ENCODE peak calls at places on chromosomes 1 and 21, in seven cellular contexts. One of them, this sample, is unnamed.
A peak's percentile ranks its signal among the peaks of the same experiment; 100 is the strongest.

GRCh38 chr1:215567491-215568286 is 585 bp downstream of the KCTD3 start:
- DNase-seq in brain microvascular endothelial cell: peak; percentile 31
- DNase-seq in GM12878: no peak
- DNase-seq in choroid plexus epithelial cell: peak; percentile 50
- DNase-seq in neural crest cell: peak; percentile 41
- DNase-seq in AG10803: peak; percentile 54
- DNase-seq in A549: peak; percentile 77
- DNase-seq in this sample: peak; percentile 56

GRCh38 chr1:206933333-206933945 is 11.7 kb upstream of the FCMR start:
- DNase-seq in brain microvascular endothelial cell: no peak
- DNase-seq in GM12878: no peak
- DNase-seq in choroid plexus epithelial cell: peak; percentile 19
- DNase-seq in neural crest cell: no peak
- DNase-seq in AG10803: no peak
- DNase-seq in A549: peak; percentile 45
- DNase-seq in this sample: no peak

GRCh38 chr1:11707621-11708276 is 16.2 kb downstream of the DRAXIN start:
- DNase-seq in brain microvascular endothelial cell: no peak
- DNase-seq in GM12878: no peak
- DNase-seq in choroid plexus epithelial cell: no peak
- DNase-seq in neural crest cell: no peak
- DNase-seq in AG10803: no peak
- DNase-seq in A549: no peak
- DNase-seq in this sample: no peak

GRCh38 chr21:40043423-40043822 is 176.2 kb downstream of the PCP4 start:
- DNase-seq in brain microvascular endothelial cell: no peak
- DNase-seq in GM12878: no peak
- DNase-seq in choroid plexus epithelial cell: no peak
- DNase-seq in neural crest cell: no peak
- DNase-seq in AG10803: no peak
- DNase-seq in A549: no peak
- DNase-seq in this sample: no peak

GRCh38 chr1:217417363-217417762 is 213.5 kb downstream of the GPATCH2 start:
- DNase-seq in brain microvascular endothelial cell: no peak
- DNase-seq in GM12878: no peak
- DNase-seq in choroid plexus epithelial cell: no peak
- DNase-seq in neural crest cell: no peak
- DNase-seq in AG10803: no peak
- DNase-seq in A549: no peak
- DNase-seq in this sample: no peak

GRCh38 chr1:79373481-79374132 is 367.1 kb upstream of the ADGRL4 start:
- DNase-seq in brain microvascular endothelial cell: no peak
- DNase-seq in GM12878: no peak
- DNase-seq in choroid plexus epithelial cell: no peak
- DNase-seq in neural crest cell: no peak
- DNase-seq in AG10803: peak; percentile 51
- DNase-seq in A549: no peak
- DNase-seq in this sample: peak; percentile 24

GRCh38 chr1:56326056-56326455 is 253.3 kb downstream of the PLPP3 start:
- DNase-seq in brain microvascular endothelial cell: no peak
- DNase-seq in GM12878: no peak
- DNase-seq in choroid plexus epithelial cell: peak; percentile 44
- DNase-seq in neural crest cell: no peak
- DNase-seq in AG10803: peak; percentile 48
- DNase-seq in A549: no peak
- DNase-seq in this sample: peak; percentile 16

GRCh38 chr1:3066250-3066711 is 2.7 kb upstream of the PRDM16 start:
- DNase-seq in brain microvascular endothelial cell: no peak
- DNase-seq in GM12878: no peak
- DNase-seq in choroid plexus epithelial cell: no peak
- DNase-seq in neural crest cell: peak; percentile 64
- DNase-seq in AG10803: peak; percentile 8
- DNase-seq in A549: peak; percentile 32
- DNase-seq in this sample: no peak

GRCh38 chr1:3454811-3455618 is 550 bp downstream of the ARHGEF16 start:
- DNase-seq in brain microvascular endothelial cell: no peak
- DNase-seq in GM12878: no peak
- DNase-seq in choroid plexus epithelial cell: no peak
- DNase-seq in neural crest cell: peak; percentile 68
- DNase-seq in AG10803: no peak
- DNase-seq in A549: no peak
- DNase-seq in this sample: no peak

GRCh38 chr1:91548382-91549040 is 47.9 kb downstream of the CDC7 start:
- DNase-seq in brain microvascular endothelial cell: no peak
- DNase-seq in GM12878: no peak
- DNase-seq in choroid plexus epithelial cell: no peak
- DNase-seq in neural crest cell: no peak
- DNase-seq in AG10803: no peak
- DNase-seq in A549: no peak
- DNase-seq in this sample: no peak

GRCh38 chr1:113021430-113022085 is 51.4 kb upstream of the LRIG2 start:
- DNase-seq in brain microvascular endothelial cell: no peak
- DNase-seq in GM12878: no peak
- DNase-seq in choroid plexus epithelial cell: peak; percentile 71
- DNase-seq in neural crest cell: no peak
- DNase-seq in AG10803: peak; percentile 64
- DNase-seq in A549: peak; percentile 7
- DNase-seq in this sample: peak; percentile 59

GRCh38 chr1:189962171-189962570 is 515.5 kb downstream of the BRINP3 start:
- DNase-seq in brain microvascular endothelial cell: no peak
- DNase-seq in GM12878: no peak
- DNase-seq in choroid plexus epithelial cell: peak; percentile 81
- DNase-seq in neural crest cell: no peak
- DNase-seq in AG10803: peak; percentile 1
- DNase-seq in A549: no peak
- DNase-seq in this sample: peak; percentile 83

GRCh38 chr1:160778976-160779375 is 17.0 kb upstream of the LY9 start:
- DNase-seq in brain microvascular endothelial cell: no peak
- DNase-seq in GM12878: no peak
- DNase-seq in choroid plexus epithelial cell: no peak
- DNase-seq in neural crest cell: no peak
- DNase-seq in AG10803: no peak
- DNase-seq in A549: no peak
- DNase-seq in this sample: no peak

GRCh38 chr1:12287869-12288268 is 58.0 kb downstream of the VPS13D start:
- DNase-seq in brain microvascular endothelial cell: no peak
- DNase-seq in GM12878: peak; percentile 16
- DNase-seq in choroid plexus epithelial cell: no peak
- DNase-seq in neural crest cell: no peak
- DNase-seq in AG10803: no peak
- DNase-seq in A549: no peak
- DNase-seq in this sample: no peak

GRCh38 chr1:11940260-11940921 is 5.9 kb downstream of the PLOD1 start:
- DNase-seq in brain microvascular endothelial cell: no peak
- DNase-seq in GM12878: no peak
- DNase-seq in choroid plexus epithelial cell: no peak
- DNase-seq in neural crest cell: no peak
- DNase-seq in AG10803: peak; percentile 47
- DNase-seq in A549: no peak
- DNase-seq in this sample: peak; percentile 31

GRCh38 chr1:65623895-65624294 is 168.8 kb upstream of the PDE4B start:
- DNase-seq in brain microvascular endothelial cell: no peak
- DNase-seq in GM12878: no peak
- DNase-seq in choroid plexus epithelial cell: peak; percentile 12
- DNase-seq in neural crest cell: no peak
- DNase-seq in AG10803: no peak
- DNase-seq in A549: no peak
- DNase-seq in this sample: peak; percentile 16

GRCh38 chr1:87398644-87399043 is 70.0 kb downstream of the LMO4 start:
- DNase-seq in brain microvascular endothelial cell: peak; percentile 7
- DNase-seq in GM12878: no peak
- DNase-seq in choroid plexus epithelial cell: peak; percentile 7
- DNase-seq in neural crest cell: no peak
- DNase-seq in AG10803: peak; percentile 77
- DNase-seq in A549: no peak
- DNase-seq in this sample: peak; percentile 29

GRCh38 chr1:228058981-228059535 is 23.4 kb upstream of the ARF1 start:
- DNase-seq in brain microvascular endothelial cell: no peak
- DNase-seq in GM12878: no peak
- DNase-seq in choroid plexus epithelial cell: no peak
- DNase-seq in neural crest cell: no peak
- DNase-seq in AG10803: no peak
- DNase-seq in A549: no peak
- DNase-seq in this sample: no peak

GRCh38 chr1:154578058-154578418 is 10.5 kb downstream of the CHRNB2 start:
- DNase-seq in brain microvascular endothelial cell: no peak
- DNase-seq in GM12878: no peak
- DNase-seq in choroid plexus epithelial cell: peak; percentile 14
- DNase-seq in neural crest cell: no peak
- DNase-seq in AG10803: no peak
- DNase-seq in A549: no peak
- DNase-seq in this sample: peak; percentile 17

GRCh38 chr1:152035406-152036315 is 1.1 kb downstream of the S100A11 start:
- DNase-seq in brain microvascular endothelial cell: no peak
- DNase-seq in GM12878: no peak
- DNase-seq in choroid plexus epithelial cell: peak; percentile 42
- DNase-seq in neural crest cell: no peak
- DNase-seq in AG10803: peak; percentile 31
- DNase-seq in A549: peak; percentile 42
- DNase-seq in this sample: peak; percentile 39

GRCh38 chr1:228351850-228352249 is 54.8 kb downstream of the TRIM11 start:
- DNase-seq in brain microvascular endothelial cell: no peak
- DNase-seq in GM12878: no peak
- DNase-seq in choroid plexus epithelial cell: no peak
- DNase-seq in neural crest cell: no peak
- DNase-seq in AG10803: no peak
- DNase-seq in A549: no peak
- DNase-seq in this sample: no peak

GRCh38 chr1:118479351-118479750 is 294.3 kb upstream of the SPAG17 start:
- DNase-seq in brain microvascular endothelial cell: no peak
- DNase-seq in GM12878: no peak
- DNase-seq in choroid plexus epithelial cell: no peak
- DNase-seq in neural crest cell: no peak
- DNase-seq in AG10803: no peak
- DNase-seq in A549: no peak
- DNase-seq in this sample: no peak

DNA sequence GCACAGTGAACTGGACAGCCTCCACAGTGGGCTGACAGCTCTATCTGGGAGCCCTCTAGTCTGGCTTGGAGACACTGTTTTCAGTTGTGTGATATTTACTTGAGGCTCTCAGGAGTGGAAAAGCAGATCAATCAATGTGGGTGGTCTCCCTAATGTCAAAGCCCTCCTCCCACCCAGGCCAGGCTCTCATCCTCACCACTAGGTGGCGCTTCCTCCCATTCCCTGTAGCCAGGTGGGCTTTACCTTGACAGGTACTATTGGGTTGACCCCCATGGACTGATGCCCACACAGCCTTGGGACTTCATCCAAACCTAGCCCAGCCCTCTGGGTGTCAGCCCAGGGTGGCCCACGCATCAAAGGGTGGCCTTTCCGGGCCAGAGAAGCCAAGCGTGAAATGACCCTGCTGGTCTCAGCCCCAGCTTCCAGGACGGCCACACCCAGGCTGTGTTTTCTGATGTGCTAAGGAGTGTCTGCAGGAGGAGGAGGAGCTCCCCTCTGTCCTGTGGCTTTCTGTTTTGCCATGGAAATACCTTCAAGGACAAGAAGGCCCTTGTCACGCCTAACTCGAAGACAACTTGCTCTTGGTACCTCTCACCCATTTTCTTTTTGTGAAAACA is 54.0 kb downstream of the CLIC6 start:
- DNase-seq in brain microvascular endothelial cell: no peak
- DNase-seq in GM12878: no peak
- DNase-seq in choroid plexus epithelial cell: no peak
- DNase-seq in neural crest cell: peak; percentile 6
- DNase-seq in AG10803: no peak
- DNase-seq in A549: no peak
- DNase-seq in this sample: no peak
- TF ChIP-seq CTCF in brain microvascular endothelial cell: peak; percentile 74
- TF ChIP-seq CTCF in GM12878: peak; percentile 76
- TF ChIP-seq CTCF in choroid plexus epithelial cell: peak; percentile 62
- TF ChIP-seq CTCF in neural crest cell: peak; percentile 58
- TF ChIP-seq CTCF in AG10803: peak; percentile 33
- TF ChIP-seq CTCF in A549: no peak
- TF ChIP-seq CTCF in this sample: peak; percentile 46

DNA sequence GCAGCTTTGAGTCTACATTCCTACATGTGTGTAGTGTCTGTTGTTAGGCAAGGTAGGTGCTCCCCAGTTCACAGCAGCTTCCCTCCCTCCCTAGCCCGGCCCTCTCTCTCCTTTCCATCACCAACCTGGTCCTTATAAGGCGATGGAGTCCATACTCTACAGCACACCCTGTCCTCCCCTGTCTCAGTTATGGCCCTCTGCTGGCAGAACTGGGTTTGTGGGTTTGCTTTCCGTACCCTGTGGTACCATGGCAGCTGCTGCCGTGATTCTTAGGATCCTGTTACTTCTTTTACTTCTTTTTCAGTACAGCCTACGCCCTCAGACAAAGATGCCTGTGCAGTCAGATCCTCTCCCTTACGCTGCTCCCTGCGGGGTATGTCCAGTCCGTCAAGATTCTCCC is 31.7 kb downstream of the AK5 start:
- DNase-seq in brain microvascular endothelial cell: no peak
- DNase-seq in GM12878: no peak
- DNase-seq in choroid plexus epithelial cell: peak; percentile 62
- DNase-seq in neural crest cell: no peak
- DNase-seq in AG10803: no peak
- DNase-seq in A549: peak; percentile 27
- DNase-seq in this sample: peak; percentile 60
- TF ChIP-seq CTCF in brain microvascular endothelial cell: peak; percentile 73
- TF ChIP-seq CTCF in GM12878: peak; percentile 36
- TF ChIP-seq CTCF in choroid plexus epithelial cell: peak; percentile 75
- TF ChIP-seq CTCF in neural crest cell: peak; percentile 48
- TF ChIP-seq CTCF in AG10803: peak; percentile 24
- TF ChIP-seq CTCF in A549: peak; percentile 23
- TF ChIP-seq CTCF in this sample: peak; percentile 56

GRCh38 chr1:177568702-177569101 is 397.9 kb downstream of the BRINP2 start:
- DNase-seq in brain microvascular endothelial cell: no peak
- DNase-seq in GM12878: no peak
- DNase-seq in choroid plexus epithelial cell: no peak
- DNase-seq in neural crest cell: no peak
- DNase-seq in AG10803: no peak
- DNase-seq in A549: no peak
- DNase-seq in this sample: no peak

GRCh38 chr1:177569476-177569875 is 398.7 kb downstream of the BRINP2 start:
- DNase-seq in brain microvascular endothelial cell: peak; percentile 47
- DNase-seq in GM12878: no peak
- DNase-seq in choroid plexus epithelial cell: peak; percentile 23
- DNase-seq in neural crest cell: no peak
- DNase-seq in AG10803: peak; percentile 1
- DNase-seq in A549: no peak
- DNase-seq in this sample: peak; percentile 41

GRCh38 chr1:177571076-177571475 is 398.8 kb downstream of the SEC16B start:
- DNase-seq in brain microvascular endothelial cell: no peak
- DNase-seq in GM12878: no peak
- DNase-seq in choroid plexus epithelial cell: no peak
- DNase-seq in neural crest cell: no peak
- DNase-seq in AG10803: no peak
- DNase-seq in A549: no peak
- DNase-seq in this sample: no peak

GRCh38 chr1:177566495-177566894 is 395.7 kb downstream of the BRINP2 start:
- DNase-seq in brain microvascular endothelial cell: no peak
- DNase-seq in GM12878: no peak
- DNase-seq in choroid plexus epithelial cell: no peak
- DNase-seq in neural crest cell: no peak
- DNase-seq in AG10803: no peak
- DNase-seq in A549: no peak
- DNase-seq in this sample: no peak

GRCh38 chr1:177567393-177567792 is 396.6 kb downstream of the BRINP2 start:
- DNase-seq in brain microvascular endothelial cell: no peak
- DNase-seq in GM12878: no peak
- DNase-seq in choroid plexus epithelial cell: peak; percentile 45
- DNase-seq in neural crest cell: no peak
- DNase-seq in AG10803: peak; percentile 8
- DNase-seq in A549: peak; percentile 18
- DNase-seq in this sample: peak; percentile 21
- TF ChIP-seq CTCF in brain microvascular endothelial cell: peak; percentile 64
- TF ChIP-seq CTCF in GM12878: peak; percentile 21
- TF ChIP-seq CTCF in choroid plexus epithelial cell: peak; percentile 57
- TF ChIP-seq CTCF in neural crest cell: peak; percentile 47
- TF ChIP-seq CTCF in AG10803: peak; percentile 46
- TF ChIP-seq CTCF in A549: no peak
- TF ChIP-seq CTCF in this sample: peak; percentile 41

GRCh38 chr1:7770939-7771672 is at the start of gene VAMP3:
- DNase-seq in brain microvascular endothelial cell: peak; percentile 75
- DNase-seq in GM12878: peak; percentile 30
- DNase-seq in choroid plexus epithelial cell: peak; percentile 78
- DNase-seq in neural crest cell: peak; percentile 78
- DNase-seq in AG10803: peak; percentile 74
- DNase-seq in A549: peak; percentile 80
- DNase-seq in this sample: peak; percentile 79
- TF ChIP-seq CTCF in brain microvascular endothelial cell: no peak
- TF ChIP-seq CTCF in GM12878: no peak
- TF ChIP-seq CTCF in choroid plexus epithelial cell: no peak
- TF ChIP-seq CTCF in neural crest cell: no peak
- TF ChIP-seq CTCF in AG10803: no peak
- TF ChIP-seq CTCF in A549: no peak
- TF ChIP-seq CTCF in this sample: no peak